ENCODE peak calls at places on chromosomes 5 and 9, in four cellular contexts. One of them, this sample, is unnamed.

GRCh38 chr5:142426676-142427364 is 102.0 kb upstream of the SPRY4 start:
- DNase-seq in cardiac fibroblast: peak
- DNase-seq in hepatocyte: no peak
- DNase-seq in LNCaP clone FGC: no peak
- DNase-seq in this sample: peak

GRCh38 chr9:111399772-111400563 is 69.9 kb upstream of the OR2K2 start:
- DNase-seq in cardiac fibroblast: peak
- DNase-seq in hepatocyte: peak
- DNase-seq in LNCaP clone FGC: peak
- DNase-seq in this sample: no peak

GRCh38 chr5:16628376-16628775 is 11.6 kb upstream of the RETREG1 start:
- DNase-seq in cardiac fibroblast: no peak
- DNase-seq in hepatocyte: no peak
- DNase-seq in LNCaP clone FGC: no peak
- DNase-seq in this sample: no peak

GRCh38 chr5:143494162-143494561 is 90.7 kb upstream of the NR3C1 start:
- DNase-seq in cardiac fibroblast: peak
- DNase-seq in hepatocyte: no peak
- DNase-seq in LNCaP clone FGC: no peak
- DNase-seq in this sample: peak

GRCh38 chr9:84067851-84068250 is 87.2 kb downstream of the RMI1 start:
- DNase-seq in cardiac fibroblast: no peak
- DNase-seq in hepatocyte: no peak
- DNase-seq in LNCaP clone FGC: no peak
- DNase-seq in this sample: no peak

GRCh38 chr9:21810388-21810787 is 8.0 kb downstream of the MTAP start:
- DNase-seq in cardiac fibroblast: peak
- DNase-seq in hepatocyte: no peak
- DNase-seq in LNCaP clone FGC: no peak
- DNase-seq in this sample: no peak

GRCh38 chr5:81842795-81843377 is 92.0 kb upstream of the SSBP2 start:
- DNase-seq in cardiac fibroblast: no peak
- DNase-seq in hepatocyte: no peak
- DNase-seq in LNCaP clone FGC: peak
- DNase-seq in this sample: no peak

GRCh38 chr5:134000116-134000515 is 4.7 kb downstream of the VDAC1 start:
- DNase-seq in cardiac fibroblast: no peak
- DNase-seq in hepatocyte: no peak
- DNase-seq in LNCaP clone FGC: no peak
- DNase-seq in this sample: no peak

GRCh38 chr9:74765572-74765971 is 122.1 kb downstream of the TRPM6 start:
- DNase-seq in cardiac fibroblast: no peak
- DNase-seq in hepatocyte: no peak
- DNase-seq in LNCaP clone FGC: no peak
- DNase-seq in this sample: no peak

GRCh38 chr5:120465281-120465961 is 1.3 kb downstream of the PRR16 start:
- DNase-seq in cardiac fibroblast: peak
- DNase-seq in hepatocyte: peak
- DNase-seq in LNCaP clone FGC: no peak
- DNase-seq in this sample: peak

GRCh38 chr9:18829858-18830257 is 203.2 kb downstream of the SAXO1 start:
- DNase-seq in cardiac fibroblast: no peak
- DNase-seq in hepatocyte: no peak
- DNase-seq in LNCaP clone FGC: no peak
- DNase-seq in this sample: no peak

GRCh38 chr5:135452366-135453030 is 347 bp upstream of the TIFAB start:
- DNase-seq in cardiac fibroblast: no peak
- DNase-seq in hepatocyte: no peak
- DNase-seq in LNCaP clone FGC: no peak
- DNase-seq in this sample: no peak

GRCh38 chr5:144335561-144335960 is 164.9 kb downstream of the KCTD16 start:
- DNase-seq in cardiac fibroblast: no peak
- DNase-seq in hepatocyte: no peak
- DNase-seq in LNCaP clone FGC: no peak
- DNase-seq in this sample: no peak

GRCh38 chr5:37086466-37087178 is 162.6 kb downstream of the CPLANE1 start:
- DNase-seq in cardiac fibroblast: peak
- DNase-seq in hepatocyte: peak
- DNase-seq in LNCaP clone FGC: no peak
- DNase-seq in this sample: peak

GRCh38 chr9:124800306-124801259 is 23.6 kb downstream of the OLFML2A start:
- DNase-seq in cardiac fibroblast: peak
- DNase-seq in hepatocyte: no peak
- DNase-seq in LNCaP clone FGC: peak
- DNase-seq in this sample: no peak

GRCh38 chr5:135173662-135174290 is 139.7 kb upstream of the PITX1 start:
- DNase-seq in cardiac fibroblast: no peak
- DNase-seq in hepatocyte: no peak
- DNase-seq in LNCaP clone FGC: no peak
- DNase-seq in this sample: no peak

GRCh38 chr5:157292599-157292998 is 26.7 kb downstream of the CYFIP2 start:
- DNase-seq in cardiac fibroblast: peak
- DNase-seq in hepatocyte: no peak
- DNase-seq in LNCaP clone FGC: no peak
- DNase-seq in this sample: no peak

GRCh38 chr9:132662152-132662945 is 7.4 kb downstream of the DDX31 start:
- DNase-seq in cardiac fibroblast: no peak
- DNase-seq in hepatocyte: no peak
- DNase-seq in LNCaP clone FGC: no peak
- DNase-seq in this sample: no peak

GRCh38 chr9:114396558-114397218 is 8.9 kb upstream of the AKNA start:
- DNase-seq in cardiac fibroblast: peak
- DNase-seq in hepatocyte: peak
- DNase-seq in LNCaP clone FGC: no peak
- DNase-seq in this sample: no peak

GRCh38 chr5:31854181-31854624 is 215.3 kb downstream of the PDZD2 start:
- DNase-seq in cardiac fibroblast: peak
- DNase-seq in hepatocyte: peak
- DNase-seq in LNCaP clone FGC: no peak
- DNase-seq in this sample: no peak

GRCh38 chr5:4387295-4387694 is 752.8 kb upstream of the ADAMTS16 start:
- DNase-seq in cardiac fibroblast: no peak
- DNase-seq in hepatocyte: no peak
- DNase-seq in LNCaP clone FGC: no peak
- DNase-seq in this sample: no peak

GRCh38 chr5:9051779-9052178 is 494.1 kb downstream of the SEMA5A start:
- DNase-seq in cardiac fibroblast: no peak
- DNase-seq in hepatocyte: no peak
- DNase-seq in LNCaP clone FGC: no peak
- DNase-seq in this sample: no peak

GRCh38 chr5:92838253-92838652 is 742.8 kb downstream of the NR2F1-AS1 start:
- DNase-seq in cardiac fibroblast: peak
- DNase-seq in hepatocyte: peak
- DNase-seq in LNCaP clone FGC: peak
- DNase-seq in this sample: no peak

GRCh38 chr5:3843691-3844090 is 248.1 kb downstream of the IRX1 start:
- DNase-seq in cardiac fibroblast: no peak
- DNase-seq in hepatocyte: peak
- DNase-seq in LNCaP clone FGC: no peak
- DNase-seq in this sample: no peak

GRCh38 chr5:131264453-131265200 is 774 bp downstream of the CDC42SE2 start:
- DNase-seq in cardiac fibroblast: peak
- DNase-seq in hepatocyte: peak
- DNase-seq in LNCaP clone FGC: no peak
- DNase-seq in this sample: no peak

GRCh38 chr5:174500636-174501035 is 223.7 kb upstream of the MSX2 start:
- DNase-seq in cardiac fibroblast: no peak
- DNase-seq in hepatocyte: no peak
- DNase-seq in LNCaP clone FGC: no peak
- DNase-seq in this sample: no peak

GRCh38 chr9:138104251-138105122 is 226.9 kb downstream of the CACNA1B start:
- DNase-seq in cardiac fibroblast: no peak
- DNase-seq in hepatocyte: no peak
- DNase-seq in LNCaP clone FGC: no peak
- DNase-seq in this sample: no peak

GRCh38 chr5:168039485-168040005 is 251.9 kb upstream of the WWC1 start:
- DNase-seq in cardiac fibroblast: no peak
- DNase-seq in hepatocyte: no peak
- DNase-seq in LNCaP clone FGC: no peak
- DNase-seq in this sample: no peak
- H3K4me3 ChIP-seq in cardiac fibroblast: no peak
- H3K4me3 ChIP-seq in hepatocyte: no peak
- H3K4me3 ChIP-seq in LNCaP clone FGC: no peak
- H3K4me3 ChIP-seq in this sample: no peak

GRCh38 chr5:141371572-141372475 is 1.8 kb downstream of the PCDHGB3 start:
- DNase-seq in cardiac fibroblast: no peak
- DNase-seq in hepatocyte: no peak
- DNase-seq in LNCaP clone FGC: no peak
- DNase-seq in this sample: no peak
- H3K4me3 ChIP-seq in cardiac fibroblast: no peak
- H3K4me3 ChIP-seq in hepatocyte: no peak
- H3K4me3 ChIP-seq in LNCaP clone FGC: no peak
- H3K4me3 ChIP-seq in this sample: no peak

DNA sequence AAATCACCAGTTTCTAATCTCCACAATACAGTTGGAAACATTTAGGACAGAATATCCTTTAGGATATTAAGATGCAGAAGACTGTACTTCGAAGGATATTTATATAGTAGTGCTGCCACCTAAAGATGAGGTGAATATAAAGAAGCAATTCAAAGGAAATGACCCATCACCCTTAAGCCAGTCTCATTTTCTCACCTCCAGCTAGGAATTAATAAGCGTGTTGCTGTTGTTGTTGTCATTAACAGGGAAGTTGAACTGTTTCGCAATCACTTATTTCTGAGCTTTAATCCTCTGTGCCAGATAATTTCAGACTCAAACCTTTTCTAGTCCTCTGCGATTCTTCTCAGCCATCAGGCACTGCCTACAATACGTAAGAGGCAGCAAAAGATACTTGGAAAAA is 7.8 kb upstream of the PURA start:
- DNase-seq in cardiac fibroblast: no peak
- DNase-seq in hepatocyte: no peak
- DNase-seq in LNCaP clone FGC: no peak
- DNase-seq in this sample: no peak
- H3K4me3 ChIP-seq in cardiac fibroblast: no peak
- H3K4me3 ChIP-seq in hepatocyte: no peak
- H3K4me3 ChIP-seq in LNCaP clone FGC: no peak
- H3K4me3 ChIP-seq in this sample: no peak

GRCh38 chr5:162858770-162859169 is 578.6 kb upstream of the CCNG1 start:
- DNase-seq in cardiac fibroblast: no peak
- DNase-seq in hepatocyte: no peak
- DNase-seq in LNCaP clone FGC: no peak
- DNase-seq in this sample: no peak
- H3K4me3 ChIP-seq in cardiac fibroblast: no peak
- H3K4me3 ChIP-seq in hepatocyte: no peak
- H3K4me3 ChIP-seq in LNCaP clone FGC: no peak
- H3K4me3 ChIP-seq in this sample: no peak

GRCh38 chr9:97504381-97505216 is 3.1 kb downstream of the TMOD1 start:
- DNase-seq in cardiac fibroblast: no peak
- DNase-seq in hepatocyte: no peak
- DNase-seq in LNCaP clone FGC: no peak
- DNase-seq in this sample: no peak

GRCh38 chr9:97502984-97503861 is 1.8 kb downstream of the TMOD1 start:
- DNase-seq in cardiac fibroblast: no peak
- DNase-seq in hepatocyte: no peak
- DNase-seq in LNCaP clone FGC: no peak
- DNase-seq in this sample: no peak

GRCh38 chr9:97501972-97502221 is 431 bp downstream of the TMOD1 start:
- DNase-seq in cardiac fibroblast: no peak
- DNase-seq in hepatocyte: no peak
- DNase-seq in LNCaP clone FGC: no peak
- DNase-seq in this sample: no peak

GRCh38 chr9:97502222-97502983 is 937 bp downstream of the TMOD1 start:
- DNase-seq in cardiac fibroblast: peak
- DNase-seq in hepatocyte: peak
- DNase-seq in LNCaP clone FGC: no peak
- DNase-seq in this sample: no peak

DNA sequence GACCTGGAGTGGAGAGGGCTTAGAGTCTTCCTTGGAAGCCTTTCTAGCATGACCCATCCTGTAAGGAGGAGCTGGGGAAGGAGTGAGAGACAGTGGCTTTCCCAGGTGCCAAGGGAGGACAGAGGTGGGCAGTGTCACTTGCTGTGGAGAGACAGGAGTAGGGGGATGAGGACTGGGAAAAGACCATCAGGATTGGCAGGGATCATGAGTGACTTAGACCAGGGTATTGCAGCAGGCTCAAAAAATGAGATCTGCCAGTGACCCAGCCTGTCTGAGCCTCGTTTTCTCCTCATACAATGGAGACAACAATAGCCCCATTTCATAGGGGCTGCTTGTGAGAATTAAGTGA is 2.4 kb downstream of the TMOD1 start:
- DNase-seq in cardiac fibroblast: no peak
- DNase-seq in hepatocyte: no peak
- DNase-seq in LNCaP clone FGC: no peak
- DNase-seq in this sample: no peak
- H3K4me3 ChIP-seq in cardiac fibroblast: no peak
- H3K4me3 ChIP-seq in hepatocyte: no peak
- H3K4me3 ChIP-seq in LNCaP clone FGC: no peak
- H3K4me3 ChIP-seq in this sample: no peak

GRCh38 chr9:108181444-108181843 is 674.3 kb downstream of the ACTL7B start:
- DNase-seq in cardiac fibroblast: no peak
- DNase-seq in hepatocyte: no peak
- DNase-seq in LNCaP clone FGC: no peak
- DNase-seq in this sample: no peak

GRCh38 chr9:108184009-108184408 is 671.8 kb downstream of the ACTL7B start:
- DNase-seq in cardiac fibroblast: no peak
- DNase-seq in hepatocyte: no peak
- DNase-seq in LNCaP clone FGC: no peak
- DNase-seq in this sample: no peak

GRCh38 chr9:108184941-108185340 is 670.8 kb downstream of the ACTL7B start:
- DNase-seq in cardiac fibroblast: peak
- DNase-seq in hepatocyte: peak
- DNase-seq in LNCaP clone FGC: no peak
- DNase-seq in this sample: peak

GRCh38 chr9:108182270-108182669 is 673.5 kb downstream of the ACTL7B start:
- DNase-seq in cardiac fibroblast: no peak
- DNase-seq in hepatocyte: no peak
- DNase-seq in LNCaP clone FGC: no peak
- DNase-seq in this sample: no peak

GRCh38 chr9:108182950-108183381 is 672.8 kb downstream of the ACTL7B start:
- DNase-seq in cardiac fibroblast: peak
- DNase-seq in hepatocyte: no peak
- DNase-seq in LNCaP clone FGC: no peak
- DNase-seq in this sample: peak
- H3K4me3 ChIP-seq in cardiac fibroblast: no peak
- H3K4me3 ChIP-seq in hepatocyte: no peak
- H3K4me3 ChIP-seq in LNCaP clone FGC: no peak
- H3K4me3 ChIP-seq in this sample: no peak

DNA sequence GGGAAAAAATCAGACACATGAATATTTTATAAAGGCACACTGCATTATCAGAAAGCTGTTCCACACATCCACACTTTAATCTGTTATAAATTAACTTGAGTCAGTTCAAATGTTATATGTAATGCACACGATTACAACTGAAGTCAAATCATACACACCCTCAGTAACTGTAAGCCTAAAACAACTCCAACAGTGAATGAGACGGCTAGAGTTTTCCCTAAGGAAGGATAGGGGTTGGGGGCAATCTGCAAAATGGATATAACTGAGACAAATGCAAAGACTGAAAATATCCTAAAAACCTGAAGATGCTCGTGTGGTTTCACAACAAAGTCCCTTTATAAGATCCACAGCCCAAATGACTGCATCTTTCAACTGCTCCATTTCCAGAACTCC is 166.4 kb downstream of the BNC2 start:
- DNase-seq in cardiac fibroblast: no peak
- DNase-seq in hepatocyte: no peak
- DNase-seq in LNCaP clone FGC: no peak
- DNase-seq in this sample: no peak
- H3K4me3 ChIP-seq in cardiac fibroblast: peak
- H3K4me3 ChIP-seq in hepatocyte: no peak
- H3K4me3 ChIP-seq in LNCaP clone FGC: no peak
- H3K4me3 ChIP-seq in this sample: peak